ENCODE peak calls at places on chromosome 20, in four cellular contexts. F, K, U and M are unnamed samples.

GRCh38 chr20:50569864-50570836 is 60.0 kb downstream of the PTPN1 start:
- DNase-seq in F (peak), K (peak), U (no peak), M (no peak)

GRCh38 chr20:57390604-57391438 is at the start of gene RBM38:
- DNase-seq in F (peak), K (peak), U (peak), M (peak)

GRCh38 chr20:41005361-41005729 is 23.3 kb upstream of the TOP1 start:
- DNase-seq in F (peak), K (no peak), U (peak), M (peak)

GRCh38 chr20:59873409-59873808 is 60.0 kb downstream of the SYCP2 start:
- DNase-seq in F (no peak), K (peak), U (no peak), M (no peak)

GRCh38 chr20:3744806-3745685 is 12.6 kb downstream of the HSPA12B start:
- DNase-seq in F (peak), K (peak), U (peak), M (peak)

GRCh38 chr20:1033751-1034419 is 31.8 kb upstream of the RSPO4 start:
- DNase-seq in F (no peak), K (peak), U (no peak), M (peak)

GRCh38 chr20:34017610-34018009 is 23.9 kb downstream of the RALY start:
- DNase-seq in F (peak), K (no peak), U (no peak), M (no peak)

GRCh38 chr20:52305843-52306242 is 114.3 kb upstream of the ZFP64 start:
- DNase-seq in F (no peak), K (no peak), U (no peak), M (no peak)

GRCh38 chr20:48813930-48814546 is 13.8 kb downstream of the PREX1 start:
- DNase-seq in F (no peak), K (no peak), U (no peak), M (no peak)

GRCh38 chr20:48098866-48099265 is 313.6 kb upstream of the SULF2 start:
- DNase-seq in F (peak), K (no peak), U (no peak), M (no peak)